ENCODE peak calls at places on chromosomes 1 and 21, in five cellular contexts. B is endodermal cell, O is posterior cingulate gyrus, S is SW 1271, W is mesothelial cell of epicardium. E is an unnamed sample.
A peak's percentile ranks its signal among the peaks of the same experiment; 100 is the strongest.

GRCh38 chr1:24362982-24363614 is 43.9 kb downstream of the GRHL3 start:
- DNase-seq in O (no peak), W (no peak), B (no peak), S (no peak), E (no peak)

GRCh38 chr1:45868861-45869260 is 65.4 kb downstream of the MAST2 start:
- DNase-seq in O (no peak), S (no peak), B (no peak), W (no peak), E (no peak)

GRCh38 chr21:41631564-41632461 is 123.9 kb upstream of the TMPRSS2 start:
- DNase-seq in O (no peak), B (no peak), S (no peak), W (no peak), E (no peak)

GRCh38 chr1:21273743-21274142 is 16.5 kb downstream of the ECE1 start:
- DNase-seq in B (no peak), O (no peak), S (no peak), W (no peak), E (no peak)

GRCh38 chr1:5448486-5448885 is 543.7 kb downstream of the NPHP4 start:
- DNase-seq in B (peak; percentile 87), S (no peak), O (no peak), W (no peak), E (peak; percentile 2)

GRCh38 chr1:153509729-153510354 is 25.9 kb downstream of the S100A6 start:
- DNase-seq in O (peak; percentile 19), S (no peak), W (no peak), B (peak; percentile 80), E (peak; percentile 44)

GRCh38 chr1:90728656-90729257 is 11.7 kb upstream of the BARHL2 start:
- DNase-seq in O (no peak), W (no peak), S (no peak), B (peak; percentile 69), E (no peak)

GRCh38 chr1:89780721-89781120 is 40.1 kb upstream of the LRRC8D start:
- DNase-seq in B (no peak), S (no peak), O (no peak), W (no peak), E (no peak)

GRCh38 chr1:174746024-174746808 is 253.5 kb upstream of the CACYBP start:
- DNase-seq in W (no peak), O (no peak), S (no peak), B (no peak), E (no peak)

GRCh38 chr1:230124187-230125128 is 57.4 kb downstream of the GALNT2 start:
- DNase-seq in W (no peak), O (no peak), S (no peak), B (no peak), E (no peak)

GRCh38 chr1:22556391-22557104 is 6.7 kb upstream of the EPHA8 start:
- DNase-seq in S (no peak), B (peak; percentile 93), O (no peak), W (no peak), E (no peak)

GRCh38 chr1:94707321-94708298 is 112.5 kb upstream of the SLC44A3 start:
- DNase-seq in O (no peak), S (no peak), B (peak; percentile 45), W (no peak), E (no peak)

GRCh38 chr21:28240586-28240985 is 752.1 kb downstream of the LTN1 start:
- DNase-seq in S (no peak), O (no peak), B (no peak), W (no peak), E (no peak)

GRCh38 chr1:19373206-19374126 is 61.3 kb downstream of the SLC66A1 start:
- DNase-seq in S (no peak), B (no peak), W (no peak), O (no peak), E (no peak)

GRCh38 chr1:233587958-233588799 is 25.7 kb upstream of the KCNK1 start:
- DNase-seq in S (no peak), B (peak; percentile 92), W (no peak), O (no peak), E (no peak)

GRCh38 chr21:31447477-31447876 is 103.4 kb upstream of the TIAM1 start:
- DNase-seq in S (no peak), W (no peak), O (no peak), B (no peak), E (no peak)

GRCh38 chr1:197838836-197839235 is 63.6 kb upstream of the DENND1B start:
- DNase-seq in S (peak; percentile 5), B (no peak), O (no peak), W (no peak), E (no peak)

GRCh38 chr1:64111787-64112186 is 91.6 kb upstream of the UBE2U start:
- DNase-seq in S (no peak), W (no peak), O (no peak), B (peak; percentile 41), E (no peak)